ENCODE peak calls at places on chromosome 6, in eight cellular contexts. C is A549, E is NB4, R is adrenal gland, P is ovary, T is thyroid gland, L is erythroblast, Q is heart left ventricle. I is an unnamed sample.
A peak's percentile ranks its signal among the peaks of the same experiment; 100 is the strongest.

GRCh38 chr6:156563710-156564109 is 213.5 kb upstream of the ARID1B start:
- DNase-seq in C (no peak), E (no peak), R (no peak), P (no peak), T (no peak), L (no peak), Q (peak; percentile 54), I (no peak)

GRCh38 chr6:157748839-157749571 is 74.0 kb upstream of the SNX9 start:
- DNase-seq in C (no peak), E (no peak), R (no peak), P (no peak), T (no peak), L (no peak), Q (no peak), I (no peak)

GRCh38 chr6:37168809-37169457 is 1.0 kb upstream of the PIM1 start:
- DNase-seq in C (no peak), E (no peak), R (no peak), P (no peak), T (no peak), L (peak; percentile 69), Q (no peak), I (peak; percentile 79)

GRCh38 chr6:129567374-129567773 is 142.6 kb downstream of the ARHGAP18 start:
- DNase-seq in C (peak; percentile 11), E (peak; percentile 53), R (no peak), P (no peak), T (no peak), L (peak; percentile 75), Q (no peak), I (peak; percentile 2)

GRCh38 chr6:75849329-75850025 is 100.4 kb downstream of the MYO6 start:
- DNase-seq in C (peak; percentile 3), E (no peak), R (no peak), P (no peak), T (peak; percentile 19), L (no peak), Q (no peak), I (no peak)

GRCh38 chr6:107676002-107676401 is 148.1 kb downstream of the SCML4 start:
- DNase-seq in C (no peak), E (no peak), R (no peak), P (no peak), T (no peak), L (no peak), Q (no peak), I (no peak)

GRCh38 chr6:146277142-146277541 is 248.3 kb downstream of the GRM1 start:
- DNase-seq in C (no peak), E (no peak), R (no peak), P (no peak), T (no peak), L (no peak), Q (no peak), I (no peak)

GRCh38 chr6:122392564-122393338 is 6.7 kb upstream of the HSF2 start:
- DNase-seq in C (no peak), E (no peak), R (no peak), P (no peak), T (no peak), L (no peak), Q (no peak), I (no peak)

GRCh38 chr6:15364401-15365037 is 118.7 kb downstream of the JARID2 start:
- DNase-seq in C (no peak), E (peak; percentile 54), R (no peak), P (no peak), T (no peak), L (peak; percentile 27), Q (no peak), I (no peak)

GRCh38 chr6:38512211-38512610 is 127.5 kb downstream of the BTBD9 start:
- DNase-seq in C (no peak), E (no peak), R (no peak), P (no peak), T (no peak), L (no peak), Q (no peak), I (no peak)

GRCh38 chr6:31779908-31780307 is 2.8 kb upstream of the VWA7 start:
- DNase-seq in C (no peak), E (no peak), R (no peak), P (no peak), T (no peak), L (no peak), Q (no peak), I (no peak)

GRCh38 chr6:126657556-126658129 is 317.7 kb downstream of the CENPW start:
- DNase-seq in C (peak; percentile 48), E (peak; percentile 25), R (peak; percentile 15), P (no peak), T (no peak), L (peak; percentile 9), Q (no peak), I (no peak)

GRCh38 chr6:7311171-7311570 is 1.8 kb downstream of the SSR1 start:
- DNase-seq in C (no peak), E (no peak), R (no peak), P (no peak), T (no peak), L (no peak), Q (no peak), I (no peak)

GRCh38 chr6:84825461-84825860 is 61.1 kb upstream of the TBX18 start:
- DNase-seq in C (peak; percentile 8), E (peak; percentile 5), R (no peak), P (no peak), T (no peak), L (no peak), Q (no peak), I (peak; percentile 11)

GRCh38 chr6:73699656-73700055 is 3.7 kb downstream of the CD109 start:
- DNase-seq in C (no peak), E (no peak), R (no peak), P (no peak), T (no peak), L (no peak), Q (no peak), I (no peak)

GRCh38 chr6:125793863-125794262 is 3.1 kb downstream of the NCOA7 start:
- DNase-seq in C (no peak), E (no peak), R (no peak), P (no peak), T (no peak), L (no peak), Q (no peak), I (no peak)

DNA sequence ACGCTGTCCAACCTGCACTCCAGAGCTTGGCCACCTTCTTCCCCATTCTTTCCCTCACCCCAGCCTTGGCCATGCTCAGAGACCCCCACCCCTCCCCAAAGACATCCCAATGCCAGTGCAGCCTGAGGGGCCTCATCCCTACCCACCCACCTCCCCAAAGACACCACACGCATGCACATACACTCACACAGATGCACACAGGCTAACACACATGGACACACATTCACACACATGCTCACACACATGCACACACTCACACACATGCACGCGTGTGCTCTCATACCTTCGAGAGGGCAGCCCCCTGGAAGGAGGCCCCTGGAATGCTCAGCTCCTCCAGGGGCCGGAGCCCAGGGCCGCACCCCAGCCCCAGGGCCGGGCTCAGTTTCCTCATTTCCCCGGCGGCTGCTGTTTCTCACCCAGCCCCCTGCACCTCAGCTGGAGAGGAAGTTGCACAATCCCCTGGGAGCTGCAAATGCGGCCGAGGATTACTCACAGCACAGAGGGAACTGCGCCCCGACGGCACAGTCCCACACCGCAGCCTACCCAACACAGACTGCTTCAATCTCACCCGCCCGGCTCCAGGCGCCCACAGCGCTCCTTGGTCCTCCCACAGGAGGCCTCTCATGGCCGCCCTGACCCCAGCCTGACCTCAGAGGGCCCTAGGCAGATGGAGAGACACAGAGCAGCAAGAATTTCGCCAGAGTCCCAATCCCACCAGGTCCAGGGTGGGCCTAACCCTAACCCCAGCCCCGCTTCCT is 12.1 kb downstream of the TFEB start:
- DNase-seq in C (peak; percentile 63), E (peak; percentile 99), R (peak; percentile 89), P (no peak), T (peak; percentile 39), L (no peak), Q (peak; percentile 90), I (peak; percentile 94)
- TF ChIP-seq POLR2A in C (peak; percentile 11), E (no peak), R (no peak), P (no peak), T (no peak), L (no peak), Q (no peak), I (no peak)

GRCh38 chr6:151390276-151391020 is 911 bp downstream of the ZBTB2 start:
- DNase-seq in C (peak; percentile 97), E (peak; percentile 99), R (peak; percentile 98), P (peak; percentile 98), T (peak; percentile 99), L (peak; percentile 98), Q (peak; percentile 99), I (peak; percentile 71)
- TF ChIP-seq POLR2A in C (peak; percentile 53), E (peak; percentile 35), R (peak; percentile 86), P (peak; percentile 57), T (peak; percentile 72), L (peak; percentile 54), Q (no peak), I (peak; percentile 66)

GRCh38 chr6:41736207-41736710 is 851 bp upstream of the TFEB start:
- DNase-seq in C (no peak), E (no peak), R (no peak), P (no peak), T (no peak), L (no peak), Q (no peak), I (no peak)

GRCh38 chr6:41734666-41735426 is 562 bp downstream of the TFEB start:
- DNase-seq in C (peak; percentile 80), E (peak; percentile 76), R (peak; percentile 68), P (peak; percentile 71), T (peak; percentile 86), L (peak; percentile 34), Q (peak; percentile 91), I (peak; percentile 80)

GRCh38 chr6:41736800-41737555 is 1.6 kb upstream of the TFEB start:
- DNase-seq in C (no peak), E (no peak), R (no peak), P (no peak), T (no peak), L (no peak), Q (no peak), I (no peak)

GRCh38 chr6:41733707-41734665 is 1.4 kb downstream of the TFEB start:
- DNase-seq in C (peak; percentile 75), E (peak; percentile 78), R (peak; percentile 78), P (peak; percentile 82), T (peak; percentile 89), L (peak; percentile 44), Q (peak; percentile 84), I (peak; percentile 89)

GRCh38 chr6:41735427-41736206 is at the start of gene TFEB:
- DNase-seq in C (peak; percentile 86), E (peak; percentile 91), R (peak; percentile 92), P (peak; percentile 95), T (peak; percentile 96), L (peak; percentile 90), Q (peak; percentile 96), I (peak; percentile 95)
- TF ChIP-seq POLR2A in C (no peak), E (peak; percentile 14), R (peak; percentile 50), P (peak; percentile 38), T (peak; percentile 90), L (no peak), Q (peak; percentile 28), I (peak; percentile 8)

DNA sequence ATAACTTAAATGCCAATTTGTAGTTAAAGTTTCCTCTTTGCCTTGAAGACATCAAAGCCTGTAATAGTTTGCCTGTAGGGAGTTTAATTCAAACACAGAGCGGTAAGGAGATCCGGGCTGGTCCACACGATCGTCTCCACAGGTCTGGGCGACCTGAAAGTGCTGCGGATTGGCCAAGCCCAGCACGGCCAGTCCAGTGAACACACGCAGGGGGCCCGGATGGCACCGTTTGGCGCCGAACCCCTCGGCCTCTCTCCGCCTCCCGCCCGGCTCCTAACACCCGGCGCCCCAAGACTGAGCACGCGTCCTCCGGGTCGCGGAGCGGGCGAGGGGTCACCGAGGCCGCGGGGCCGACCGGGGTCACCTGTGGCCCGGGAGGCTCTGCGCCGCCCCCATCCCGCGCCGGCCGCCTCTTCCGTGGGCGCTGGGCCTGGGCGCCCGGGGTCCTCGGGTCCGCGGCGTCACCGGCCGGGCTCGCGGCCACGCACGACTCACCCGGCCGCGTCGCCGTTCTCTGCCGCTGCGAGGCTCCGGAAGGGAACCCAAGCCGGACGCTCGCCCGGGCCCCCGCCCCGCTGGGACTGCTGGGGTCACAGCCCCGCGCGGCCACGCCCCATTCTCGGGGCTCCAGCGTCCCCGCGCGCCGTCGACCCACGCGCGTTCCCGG is 481 bp downstream of the SERPINB6 start:
- DNase-seq in C (peak; percentile 57), E (no peak), R (peak; percentile 76), P (peak; percentile 82), T (peak; percentile 82), L (peak; percentile 55), Q (peak; percentile 93), I (peak; percentile 56)
- TF ChIP-seq POLR2A in C (no peak), E (no peak), R (peak; percentile 63), P (no peak), T (peak; percentile 68), L (no peak), Q (no peak), I (peak; percentile 45)

I was measured in H54.